ENCODE peak calls at places on chromosome 11, in seven cellular contexts. R is A549, H is HCT116, P is GM12878, G is GM23338, N is HepG2, T is K562. K is an unnamed sample.

GRCh38 chr11:1345752-1346513 is 36.5 kb upstream of the TOLLIP start:
- DNase-seq in H (no peak), P (no peak), G (no peak), T (no peak), R (no peak), N (no peak), K (no peak)

GRCh38 chr11:131748146-131749050 is 378.0 kb downstream of the NTM start:
- DNase-seq in R (peak), T (peak), G (peak), P (no peak), N (peak), H (no peak), K (peak)

GRCh38 chr11:60953781-60954180 is 1.8 kb upstream of the SLC15A3 start:
- DNase-seq in R (no peak), P (no peak), N (no peak), G (no peak), H (no peak), T (no peak), K (no peak)

GRCh38 chr11:46210133-46210636 is 67.3 kb upstream of the CREB3L1 start:
- DNase-seq in R (peak), P (peak), N (peak), T (no peak), H (no peak), G (no peak), K (peak)

GRCh38 chr11:640021-640706 is 3.1 kb downstream of the DRD4 start:
- DNase-seq in G (peak), T (no peak), H (no peak), N (no peak), R (no peak), P (no peak), K (no peak)

GRCh38 chr11:1557904-1558831 is 13.9 kb downstream of the DUSP8 start:
- DNase-seq in T (no peak), N (no peak), P (no peak), H (no peak), G (no peak), R (peak), K (no peak)

GRCh38 chr11:61049854-61050253 is 52.4 kb upstream of the CD5 start:
- DNase-seq in H (no peak), G (no peak), P (no peak), T (no peak), N (no peak), R (no peak), K (no peak)

GRCh38 chr11:65844231-65844872 is 10.6 kb downstream of the SNX32 start:
- DNase-seq in H (no peak), G (no peak), N (peak), P (no peak), R (no peak), T (no peak), K (no peak)

GRCh38 chr11:24093410-24093809 is 403.4 kb upstream of the LUZP2 start:
- DNase-seq in P (no peak), H (no peak), T (no peak), R (no peak), G (no peak), N (no peak), K (no peak)

GRCh38 chr11:14642453-14642852 is 1.2 kb upstream of the PDE3B start:
- DNase-seq in T (no peak), G (no peak), P (no peak), R (no peak), N (no peak), H (no peak), K (no peak)

GRCh38 chr11:19392321-19392720 is 151.6 kb upstream of the E2F8 start:
- DNase-seq in G (no peak), H (no peak), T (no peak), R (no peak), P (no peak), N (no peak), K (no peak)

GRCh38 chr11:59102259-59102765 is 4.7 kb upstream of the FAM111B start:
- DNase-seq in T (peak), N (no peak), H (no peak), P (peak), R (peak), G (peak), K (no peak)

GRCh38 chr11:128323381-128323780 is 264.0 kb downstream of the ETS1 start:
- DNase-seq in P (no peak), N (no peak), T (no peak), R (no peak), H (no peak), G (peak), K (no peak)

GRCh38 chr11:68825603-68826002 is 16.1 kb downstream of the CPT1A start:
- DNase-seq in N (peak), R (no peak), G (peak), H (peak), P (no peak), T (no peak), K (peak)

GRCh38 chr11:129766858-129767604 is 48.6 kb upstream of the TMEM45B start:
- DNase-seq in T (no peak), P (no peak), G (peak), H (peak), N (peak), R (no peak), K (peak)

GRCh38 chr11:116601734-116602636 is 170.8 kb downstream of the BUD13 start:
- DNase-seq in R (no peak), P (no peak), T (no peak), N (no peak), G (no peak), H (no peak), K (peak)

GRCh38 chr11:44958165-44958564 is 7.5 kb upstream of the TP53I11 start:
- DNase-seq in N (no peak), R (no peak), T (no peak), G (no peak), P (no peak), H (no peak), K (no peak)

GRCh38 chr11:42301777-42302176 is 842.3 kb upstream of the LRRC4C start:
- DNase-seq in R (no peak), G (no peak), T (no peak), H (no peak), P (no peak), N (no peak), K (no peak)

DNA sequence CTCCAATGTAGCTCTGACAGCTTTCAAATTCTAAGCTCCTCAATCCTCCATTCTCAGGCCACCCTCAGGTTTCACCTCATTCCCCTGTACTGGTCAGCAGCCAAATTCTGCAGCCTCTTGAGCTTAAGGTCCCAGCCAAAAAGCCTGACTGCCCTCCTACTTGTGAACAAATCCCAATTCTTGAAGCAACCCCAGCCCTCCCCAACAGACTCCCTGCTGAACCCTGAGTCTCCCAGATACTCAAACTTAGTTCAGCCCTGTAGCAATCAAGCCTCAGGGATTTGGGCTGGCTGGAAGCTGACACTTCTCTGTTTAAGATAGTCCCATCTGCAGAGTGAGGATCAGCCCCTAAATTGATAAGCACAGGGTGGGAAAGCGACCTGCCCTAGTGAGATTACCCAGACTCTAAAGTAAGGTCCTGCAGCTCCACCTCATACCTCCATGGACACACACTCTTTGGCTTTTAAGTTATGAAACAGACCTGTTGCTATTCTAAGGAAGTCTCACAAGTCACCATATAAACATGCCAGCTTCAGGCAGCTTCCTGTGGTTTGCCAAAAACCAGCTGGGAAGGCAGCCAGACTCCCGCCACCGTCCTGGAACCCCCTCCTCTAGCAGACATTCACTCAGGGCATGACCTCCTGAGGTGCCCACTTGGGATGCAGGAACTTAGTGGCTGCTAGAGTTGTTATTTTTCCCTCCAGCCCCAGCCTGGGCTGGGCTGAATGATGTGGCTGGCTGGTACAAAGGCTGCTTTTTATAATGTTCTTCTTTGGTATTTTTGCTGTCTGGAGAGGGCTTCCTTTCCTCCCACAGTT is 82.5 kb upstream of the PICALM start:
- DNase-seq in H (no peak), P (no peak), R (no peak), T (peak), N (no peak), G (no peak), K (peak)
- TF ChIP-seq REST in H (no peak), P (no peak), R (no peak), T (peak), N (no peak), G (no peak), K (no peak)

DNA sequence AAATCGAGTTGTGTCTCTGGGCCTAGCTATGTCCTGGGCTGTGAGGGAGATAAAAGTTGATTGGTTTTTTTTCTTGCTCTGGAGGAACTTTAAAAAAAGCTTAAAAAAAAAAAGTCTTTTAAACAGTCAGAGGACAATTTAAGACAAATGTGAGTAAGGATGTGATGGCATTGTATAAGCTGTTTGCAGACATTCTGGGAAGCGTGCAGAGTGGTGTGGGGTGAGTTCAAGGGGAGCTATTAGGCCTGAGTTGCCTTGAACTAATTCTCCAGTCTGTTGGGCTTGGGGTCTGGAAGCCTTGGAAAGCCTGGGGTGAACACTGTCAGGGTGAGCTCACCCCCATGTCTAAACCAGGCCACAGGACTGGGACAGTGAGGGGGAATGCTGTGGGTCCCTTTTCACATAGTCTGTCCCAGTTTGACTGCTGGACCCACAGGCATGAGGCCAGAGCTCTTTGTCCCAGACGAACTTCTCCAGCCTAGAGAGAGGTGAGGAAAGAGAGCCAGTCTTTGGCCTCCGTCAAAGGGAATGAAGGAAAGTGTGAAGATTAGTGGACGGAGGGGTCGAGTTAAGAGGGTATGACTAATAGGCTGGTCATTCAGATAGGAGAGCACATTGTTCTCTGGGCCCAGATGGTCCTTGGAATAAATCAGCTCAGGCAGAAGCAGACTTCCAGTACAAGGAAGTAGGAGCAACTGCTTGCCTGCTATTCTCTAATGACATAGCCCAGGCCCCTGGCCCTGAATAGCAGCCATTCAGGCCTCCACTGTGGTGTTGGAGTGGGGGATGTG is 76.4 kb upstream of the NNMT start:
- DNase-seq in H (no peak), N (no peak), P (no peak), G (no peak), T (peak), R (no peak), K (no peak)
- TF ChIP-seq REST in H (no peak), N (no peak), P (no peak), G (no peak), T (no peak), R (no peak), K (no peak)

DNA sequence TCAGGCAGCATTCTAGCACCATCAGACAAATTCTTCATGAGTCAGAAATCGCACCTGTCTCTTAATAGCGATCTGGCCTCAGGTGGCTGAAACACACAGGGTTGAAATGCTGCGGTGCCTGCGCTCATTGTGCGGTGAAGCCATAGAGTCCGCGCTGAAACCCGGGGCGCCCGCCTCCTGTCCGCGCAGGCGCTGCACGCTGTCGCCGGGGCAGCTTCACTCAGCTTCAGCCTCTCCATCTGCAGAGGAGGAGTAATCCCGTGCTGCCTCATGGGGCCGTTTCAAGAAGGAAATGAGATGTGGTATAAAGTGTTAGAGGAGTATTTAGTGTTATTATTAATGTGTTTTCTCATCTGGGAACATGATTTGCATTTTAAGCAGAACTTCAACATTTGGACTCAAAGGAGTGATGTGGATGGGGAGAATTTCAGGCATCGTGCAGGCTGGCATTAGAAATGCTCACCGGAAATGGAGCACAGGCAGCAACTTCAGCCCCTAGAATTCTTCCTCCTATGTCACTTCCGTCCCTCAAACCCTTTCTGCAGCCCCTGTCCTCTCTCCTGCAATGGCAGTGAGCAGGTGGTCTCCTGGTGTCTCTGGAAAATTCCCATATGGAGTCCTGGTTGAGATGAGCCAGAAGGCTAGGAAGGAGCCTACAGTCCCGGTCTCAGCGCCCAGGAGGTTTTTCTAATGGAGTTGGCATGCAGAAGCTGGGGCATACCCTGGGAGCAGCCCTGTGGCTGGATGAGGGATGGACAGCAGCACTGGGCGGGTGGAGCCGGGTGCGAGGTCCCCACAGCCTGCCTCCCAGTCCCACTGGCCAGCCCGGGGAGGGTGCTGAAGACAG is 59.5 kb upstream of the B3GAT1 start:
- DNase-seq in T (no peak), H (no peak), G (no peak), R (no peak), N (no peak), P (no peak), K (no peak)
- TF ChIP-seq REST in T (no peak), H (no peak), G (no peak), R (no peak), N (no peak), P (no peak), K (no peak)

GRCh38 chr11:64234840-64235379 is 526 bp downstream of the VEGFB start:
- DNase-seq in N (no peak), P (no peak), R (no peak), T (peak), H (no peak), G (peak), K (no peak)
- TF ChIP-seq REST in N (no peak), P (no peak), R (no peak), T (no peak), H (no peak), G (no peak), K (no peak)

GRCh38 chr11:11961399-11962028 is 46.9 kb downstream of the DKK3 start:
- DNase-seq in G (peak), H (no peak), N (no peak), R (no peak), P (no peak), T (no peak), K (no peak)
- TF ChIP-seq REST in G (no peak), H (no peak), N (no peak), R (no peak), P (no peak), T (no peak), K (no peak)

GRCh38 chr11:95923441-95923729 is 522 bp downstream of the MTMR2 start:
- DNase-seq in R (no peak), P (no peak), G (no peak), H (no peak), N (no peak), T (no peak), K (no peak)
- TF ChIP-seq REST in R (no peak), P (no peak), G (no peak), H (no peak), N (no peak), T (no peak), K (no peak)

DNA sequence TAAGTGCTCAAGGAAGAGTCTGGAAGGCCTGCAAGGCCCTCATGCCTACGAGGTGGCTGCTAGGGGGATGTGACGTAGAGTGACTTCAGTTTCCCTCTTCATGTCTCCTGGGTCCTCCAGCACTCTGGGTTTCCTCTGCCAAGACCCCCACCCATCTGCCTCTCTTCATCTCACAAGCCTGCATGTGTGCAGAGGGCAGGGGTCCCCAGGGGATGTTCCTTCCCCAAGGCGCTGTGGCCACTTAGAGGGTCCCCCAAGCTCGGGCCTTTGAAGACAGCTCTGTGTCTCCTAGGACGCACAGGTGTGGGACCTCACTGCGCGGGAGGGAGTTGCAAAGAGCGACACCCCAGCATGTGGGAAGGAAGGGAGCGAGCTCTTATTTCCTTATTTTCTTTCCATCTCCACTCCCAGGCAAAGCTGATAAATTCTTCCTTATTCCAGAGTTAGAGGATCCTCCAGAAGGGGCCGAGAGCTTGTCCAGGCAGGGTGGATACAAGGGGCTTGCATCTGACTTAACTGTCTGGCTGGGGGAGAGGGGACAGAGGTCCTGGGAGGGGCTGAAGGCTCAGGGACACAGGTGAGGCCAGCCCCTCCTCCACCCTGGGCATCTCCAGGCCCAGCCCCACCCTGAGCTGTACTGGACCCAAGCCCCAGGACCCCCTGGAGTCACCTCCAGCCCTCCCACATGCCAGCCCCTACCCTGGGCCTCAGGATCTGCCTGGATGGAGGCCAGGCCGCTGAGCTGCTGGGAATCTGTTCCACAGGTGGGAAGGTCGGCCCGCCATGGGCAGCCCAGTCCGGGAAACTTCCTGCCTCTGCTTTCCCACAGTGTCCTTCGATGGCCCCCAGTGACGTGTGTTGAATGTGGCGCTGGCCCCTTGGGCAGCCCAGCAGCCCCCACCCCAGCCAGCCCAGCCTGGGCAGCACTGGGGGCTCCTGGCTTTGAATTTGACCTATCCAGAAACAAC is 59.7 kb upstream of the KCNQ1OT1 start:
- DNase-seq in R (no peak), T (no peak), G (no peak), P (no peak), H (no peak), N (no peak), K (no peak)
- TF ChIP-seq REST in R (no peak), T (no peak), G (no peak), P (no peak), H (no peak), N (no peak), K (no peak)

DNA sequence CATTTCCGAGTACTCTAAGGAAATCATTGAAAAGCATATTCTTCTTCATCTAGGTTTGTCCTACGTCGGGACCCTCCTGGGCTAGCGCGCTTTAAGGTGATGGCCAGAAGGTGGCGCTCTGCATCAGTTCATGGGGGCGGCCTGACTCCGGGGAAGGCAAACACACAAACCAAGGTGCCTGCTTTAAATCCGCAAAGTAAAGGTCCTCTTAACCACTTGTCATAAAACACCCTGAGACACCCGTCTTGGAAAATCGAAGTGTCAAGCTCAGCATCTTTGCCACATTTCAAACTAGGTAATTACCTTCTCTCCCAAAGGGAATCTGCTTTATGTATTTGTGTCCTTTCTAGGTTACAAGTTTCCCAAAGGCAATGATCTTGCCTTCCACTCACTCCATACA is 34.0 kb downstream of the LMO2 start:
- DNase-seq in T (peak), R (peak), G (peak), N (peak), H (peak), P (peak), K (peak)
- TF ChIP-seq REST in T (no peak), R (no peak), G (no peak), N (no peak), H (no peak), P (no peak), K (no peak)

K was measured in HL-60.